ENCODE peak calls at places on chromosome 3, in four cellular contexts. Z is DND-41; L is activated CD8-positive, alpha-beta memory T cell treated with anti-CD3 and anti-CD28 coated beads, Interleukin-2, amount 10 ng/mL, durations not matched to agents 7 days and 5 days; E is cardiac fibroblast. G is an unnamed sample.
A peak's percentile ranks its signal among the peaks of the same experiment; 100 is the strongest.

GRCh38 chr3:106213954-106214353 is 345.1 kb upstream of the CBLB start:
- DNase-seq in L (no peak), E (no peak), Z (no peak), G (no peak)

GRCh38 chr3:4834403-4834866 is 144.8 kb upstream of the BHLHE40 start:
- DNase-seq in Z (peak; percentile 88), E (no peak), L (peak; percentile 95), G (peak; percentile 77)

GRCh38 chr3:16392733-16393132 is 120.8 kb downstream of the RFTN1 start:
- DNase-seq in Z (no peak), E (peak; percentile 22), L (no peak), G (no peak)

GRCh38 chr3:44173263-44173662 is 68.4 kb upstream of the TOPAZ1 start:
- DNase-seq in L (no peak), Z (no peak), E (no peak), G (no peak)

GRCh38 chr3:129623447-129624118 is 17.1 kb upstream of the PLXND1 start:
- DNase-seq in Z (no peak), L (no peak), E (peak; percentile 59), G (no peak)

GRCh38 chr3:99645277-99646106 is 7.1 kb downstream of the COL8A1 start:
- DNase-seq in L (no peak), E (peak; percentile 86), Z (no peak), G (peak; percentile 11)

GRCh38 chr3:127483005-127483641 is 107.4 kb downstream of the TPRA1 start:
- DNase-seq in E (no peak), L (peak; percentile 38), Z (no peak), G (no peak)

GRCh38 chr3:74614133-74614967 is at the start of gene CNTN3:
- DNase-seq in Z (no peak), L (no peak), E (peak; percentile 25), G (no peak)

GRCh38 chr3:78368576-78369345 is 1328.9 kb downstream of the ROBO2 start:
- DNase-seq in Z (no peak), E (no peak), L (no peak), G (no peak)

GRCh38 chr3:173371848-173372487 is 25.6 kb upstream of the NLGN1 start:
- DNase-seq in L (no peak), Z (no peak), E (peak; percentile 54), G (no peak)

GRCh38 chr3:89955141-89955540 is 847.7 kb downstream of the EPHA3 start:
- DNase-seq in E (no peak), L (no peak), Z (no peak), G (no peak)

GRCh38 chr3:38623539-38623938 is 25.9 kb downstream of the SCN5A start:
- DNase-seq in L (no peak), E (no peak), Z (no peak), G (no peak)